ENCODE peak calls at places on chromosomes 5 and 9, in five cellular contexts. U is adrenal gland, W is psoas muscle, S is fibroblast of lung, C is breast epithelium. N is an unnamed sample.

GRCh38 chr5:143592648-143593047 is 189.2 kb upstream of the NR3C1 start:
- DNase-seq in U (peak; percentile 24), W (no peak), C (no peak), S (no peak), N (peak; percentile 55)

GRCh38 chr5:102922839-102923477 is 167.9 kb downstream of the PAM start:
- DNase-seq in C (no peak), S (no peak), U (no peak), W (no peak), N (no peak)

GRCh38 chr5:39107350-39107749 is 33.2 kb upstream of the RICTOR start:
- DNase-seq in C (no peak), S (no peak), W (no peak), U (no peak), N (no peak)

GRCh38 chr9:121349009-121349408 is 21.0 kb downstream of the STOM start:
- DNase-seq in U (peak; percentile 64), S (peak; percentile 52), W (no peak), C (no peak), N (no peak)

GRCh38 chr5:3904584-3904983 is 309.0 kb downstream of the IRX1 start:
- DNase-seq in U (no peak), W (no peak), S (no peak), C (no peak), N (no peak)

GRCh38 chr5:125874057-125874456 is 549.2 kb upstream of the GRAMD2B start:
- DNase-seq in C (no peak), W (no peak), U (no peak), S (no peak), N (no peak)

GRCh38 chr9:750264-750967 is 91.1 kb upstream of the DMRT1 start:
- DNase-seq in U (no peak), W (peak; percentile 21), C (no peak), S (no peak), N (no peak)

GRCh38 chr5:132268698-132269551 is 11.4 kb downstream of the PDLIM4 start:
- DNase-seq in W (peak; percentile 32), C (no peak), S (peak; percentile 61), U (peak; percentile 16), N (no peak)

GRCh38 chr9:120109242-120109641 is 470.7 kb downstream of the CDK5RAP2 start:
- DNase-seq in U (no peak), C (no peak), S (no peak), W (no peak), N (no peak)

GRCh38 chr5:113487779-113488644 is at the start of gene MCC:
- DNase-seq in W (peak; percentile 75), C (peak; percentile 76), S (peak; percentile 95), U (peak; percentile 85), N (no peak)

GRCh38 chr5:148849461-148849860 is 23.1 kb downstream of the ADRB2 start:
- DNase-seq in S (no peak), C (no peak), W (no peak), U (no peak), N (no peak)

GRCh38 chr5:140996055-140996454 is 29.8 kb downstream of the PCDHAC2 start:
- DNase-seq in C (no peak), U (no peak), W (no peak), S (no peak), N (no peak)

GRCh38 chr9:137353223-137354152 is 51.4 kb upstream of the NRARP start:
- DNase-seq in S (no peak), U (peak; percentile 39), W (peak; percentile 50), C (no peak), N (peak; percentile 43)

GRCh38 chr9:81182421-81182820 is 506.9 kb downstream of the TLE1 start:
- DNase-seq in S (peak; percentile 95), U (no peak), C (no peak), W (no peak), N (no peak)

GRCh38 chr5:52579391-52579790 is 208.3 kb upstream of the ITGA1 start:
- DNase-seq in W (no peak), U (no peak), S (no peak), C (no peak), N (no peak)

DNA sequence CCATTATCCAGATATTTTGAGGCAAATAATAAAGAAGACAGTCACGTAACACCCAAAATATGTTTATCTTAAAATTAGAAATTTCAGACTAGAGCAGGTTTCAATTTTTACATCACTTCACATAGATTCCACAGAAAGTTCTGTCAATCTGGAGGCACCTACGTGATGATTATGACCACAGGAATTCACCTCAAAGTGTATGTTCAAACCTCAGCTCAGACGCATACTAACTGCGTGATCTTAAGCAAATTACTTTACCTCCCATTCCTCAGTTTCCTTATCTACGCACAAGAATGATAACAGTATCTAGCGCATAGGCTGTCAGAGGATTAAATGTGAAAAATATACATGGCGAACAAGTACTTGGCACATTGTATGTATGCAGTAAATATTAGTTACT is 5.9 kb upstream of the CDH6 start:
- DNase-seq in W (no peak), U (no peak), C (no peak), S (peak; percentile 37), N (no peak)
- H3K9me3 ChIP-seq in W (no peaks in the 10 kb centered on the region), U (no peaks in the 10 kb centered on the region), C (no peaks in the 10 kb centered on the region), S (no peaks in the 10 kb centered on the region), N (no peaks in the 10 kb centered on the region)

DNA sequence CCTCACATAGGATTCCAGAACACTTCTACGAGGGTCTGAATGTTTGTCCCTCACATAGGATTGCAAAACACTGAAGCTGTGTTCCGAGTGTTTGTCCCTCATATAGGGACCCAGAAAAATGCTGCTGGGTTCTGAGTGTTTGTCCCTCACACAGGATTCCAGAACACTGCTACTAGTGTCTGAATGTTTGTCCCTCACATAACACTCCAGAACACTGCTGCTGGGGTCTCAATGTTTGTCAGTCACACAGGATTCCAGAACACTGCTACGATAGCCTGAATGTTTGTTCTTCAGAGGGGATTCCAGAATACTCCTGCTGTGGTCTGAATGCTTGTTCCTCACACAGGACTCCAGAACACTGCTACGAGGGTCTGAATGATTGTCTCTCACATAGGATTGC is 218.7 kb downstream of the FOXD4L6 start:
- DNase-seq in U (no peak), C (no peak), W (no peak), S (no peak), N (no peak)
- H3K9me3 ChIP-seq in U (peaks cover 76% of the 10 kb centered on the region), C (peaks cover 99% of the 10 kb centered on the region), W (peaks cover 91% of the 10 kb centered on the region), S (no peaks in the 10 kb centered on the region), N (peaks cover 99% of the 10 kb centered on the region)

GRCh38 chr5:178990491-178990890 is 4.6 kb downstream of the GRM6 start:
- DNase-seq in U (no peak), C (no peak), S (no peak), W (no peak), N (no peak)
- H3K9me3 ChIP-seq in U (no peaks in the 10 kb centered on the region), C (peaks cover 63% of the 10 kb centered on the region), S (no peaks in the 10 kb centered on the region), W (no peaks in the 10 kb centered on the region), N (peaks cover 18% of the 10 kb centered on the region)

DNA sequence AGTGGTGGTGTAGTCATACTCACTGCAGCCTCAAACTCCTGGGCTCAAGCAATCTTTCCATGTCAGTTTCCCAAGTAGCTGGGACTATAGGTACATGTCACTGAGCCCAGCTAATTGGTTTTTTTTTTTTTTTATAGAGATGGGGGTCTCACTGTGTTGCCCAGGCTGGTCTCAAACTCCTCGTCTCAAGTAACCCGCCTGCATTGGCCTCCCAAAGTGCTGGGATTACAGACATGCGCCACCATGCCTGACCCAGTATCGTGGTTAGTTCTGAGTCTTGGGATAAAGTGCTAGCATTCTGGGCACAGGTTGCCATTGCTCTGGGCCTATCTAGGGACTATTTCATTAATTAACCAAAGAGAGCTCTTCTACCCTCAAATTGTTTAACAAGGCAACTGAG is 108.3 kb downstream of the PLPP1 start:
- DNase-seq in W (no peak), U (no peak), C (no peak), S (no peak), N (no peak)
- H3K9me3 ChIP-seq in W (no peaks in the 10 kb centered on the region), U (no peaks in the 10 kb centered on the region), C (no peaks in the 10 kb centered on the region), S (no peaks in the 10 kb centered on the region), N (no peaks in the 10 kb centered on the region)

GRCh38 chr5:12934722-12935121 is 1009.8 kb downstream of the DNAH5 start:
- DNase-seq in S (peak; percentile 1), W (no peak), C (no peak), U (no peak), N (no peak)
- H3K9me3 ChIP-seq in S (no peaks in the 10 kb centered on the region), W (no peaks in the 10 kb centered on the region), C (no peaks in the 10 kb centered on the region), U (no peaks in the 10 kb centered on the region), N (no peaks in the 10 kb centered on the region)